ENCODE peak calls at places on chromosomes 3 and 15, in seven cellular contexts. U is A549, S is SK-N-SH, B is Panc1, V is HepG2, Y is K562, X is GM12878. H is an unnamed sample.

GRCh38 chr3:64318001-64318400 is 92.7 kb upstream of the PRICKLE2 start:
- DNase-seq in V (no peak), B (no peak), Y (no peak), S (no peak), U (no peak), X (no peak), H (no peak)

GRCh38 chr3:15645740-15646490 is 44.4 kb downstream of the BTD start:
- DNase-seq in Y (no peak), S (peak; percentile 70), X (no peak), V (no peak), B (peak; percentile 63), U (peak; percentile 91), H (peak; percentile 89)

GRCh38 chr3:40452562-40452875 is 4.6 kb upstream of the RPL14 start:
- DNase-seq in U (no peak), Y (no peak), S (no peak), X (no peak), B (no peak), V (no peak), H (no peak)

GRCh38 chr3:66588340-66588847 is 87.6 kb upstream of the LRIG1 start:
- DNase-seq in Y (no peak), B (no peak), U (no peak), V (peak; percentile 3), S (no peak), X (no peak), H (no peak)

GRCh38 chr3:149783576-149783975 is 8.8 kb downstream of the ANKUB1 start:
- DNase-seq in B (no peak), Y (no peak), S (no peak), V (peak; percentile 15), U (peak; percentile 42), X (no peak), H (no peak)

GRCh38 chr3:64830681-64831080 is 142.9 kb upstream of the ADAMTS9 start:
- DNase-seq in X (no peak), Y (no peak), S (no peak), B (no peak), V (no peak), U (no peak), H (no peak)

GRCh38 chr3:141422961-141423582 is 54.8 kb downstream of the ZBTB38 start:
- DNase-seq in V (no peak), Y (no peak), S (no peak), X (no peak), U (no peak), B (no peak), H (no peak)

GRCh38 chr3:67384790-67385397 is 269.5 kb downstream of the SUCLG2 start:
- DNase-seq in B (no peak), S (peak; percentile 42), X (no peak), U (peak; percentile 57), Y (peak; percentile 39), V (peak; percentile 23), H (peak; percentile 42)

GRCh38 chr3:156135921-156136655 is 15.7 kb downstream of the KCNAB1 start:
- DNase-seq in Y (peak; percentile 19), V (no peak), B (no peak), U (peak; percentile 12), S (no peak), X (no peak), H (no peak)

GRCh38 chr3:150397220-150397619 is 10.9 kb upstream of the TSC22D2 start:
- DNase-seq in U (no peak), X (no peak), B (no peak), Y (no peak), S (no peak), V (no peak), H (no peak)

GRCh38 chr15:58840048-58840447 is 68.9 kb downstream of the MINDY2 start:
- DNase-seq in V (no peak), Y (no peak), B (no peak), U (no peak), X (no peak), S (no peak), H (no peak)

GRCh38 chr15:42050484-42051255 is 29.8 kb upstream of the PLA2G4E start:
- DNase-seq in B (no peak), V (no peak), X (no peak), U (no peak), S (no peak), Y (no peak), H (no peak)

GRCh38 chr3:32200490-32200889 is 38.0 kb upstream of the CMTM8 start:
- DNase-seq in B (no peak), U (no peak), X (no peak), V (no peak), Y (no peak), S (no peak), H (no peak)

GRCh38 chr3:149377408-149378111 is at the start of gene TM4SF1:
- DNase-seq in V (peak; percentile 97), Y (no peak), B (peak; percentile 98), S (no peak), U (peak; percentile 98), X (no peak), H (no peak)

GRCh38 chr3:196144383-196145105 is 62.7 kb upstream of the TFRC start:
- DNase-seq in X (no peak), V (no peak), S (no peak), Y (no peak), B (no peak), U (no peak), H (no peak)

GRCh38 chr3:37174532-37175126 is at the start of gene LRRFIP2:
- DNase-seq in Y (no peak), V (no peak), U (no peak), B (no peak), X (peak; percentile 51), S (peak; percentile 33), H (no peak)

GRCh38 chr3:192063570-192063969 is 602.6 kb downstream of the PYDC2 start:
- DNase-seq in B (no peak), U (no peak), S (peak; percentile 1), V (no peak), X (peak; percentile 45), Y (no peak), H (no peak)

GRCh38 chr3:37210230-37210629 is 35.8 kb upstream of the LRRFIP2 start:
- DNase-seq in S (no peak), B (no peak), V (no peak), Y (no peak), X (no peak), U (no peak), H (no peak)

GRCh38 chr15:80066912-80067311 is 7.4 kb downstream of the ZFAND6 start:
- DNase-seq in X (no peak), B (no peak), U (no peak), S (no peak), Y (no peak), V (no peak), H (no peak)

GRCh38 chr15:89486726-89487050 is 9.7 kb downstream of the RHCG start:
- DNase-seq in Y (peak; percentile 77), V (no peak), U (no peak), X (no peak), S (no peak), B (no peak), H (no peak)

GRCh38 chr3:170726976-170727661 is 141.2 kb upstream of the SLC7A14 start:
- DNase-seq in S (no peak), U (peak; percentile 42), B (no peak), Y (peak; percentile 52), X (no peak), V (no peak), H (no peak)

GRCh38 chr15:45863881-45864580 is 229.2 kb downstream of the SQOR start:
- DNase-seq in U (no peak), X (no peak), V (no peak), S (no peak), B (no peak), Y (no peak), H (no peak)

GRCh38 chr3:19256313-19256712 is 108.0 kb downstream of the KCNH8 start:
- DNase-seq in X (no peak), V (no peak), S (no peak), Y (no peak), U (no peak), B (no peak), H (no peak)

GRCh38 chr15:68623301-68623892 is 44.6 kb downstream of the CORO2B start:
- DNase-seq in X (no peak), Y (no peak), S (no peak), U (no peak), V (no peak), B (no peak), H (no peak)

GRCh38 chr3:46972396-46972795 is 4.1 kb downstream of the CCDC12 start:
- DNase-seq in B (no peak), U (no peak), S (no peak), X (no peak), Y (no peak), V (no peak), H (no peak)

GRCh38 chr3:128449111-128449638 is 17.5 kb downstream of the DNAJB8 start:
- DNase-seq in V (no peak), U (no peak), S (no peak), Y (no peak), B (no peak), X (no peak), H (no peak)

GRCh38 chr3:128445357-128445756 is 21.3 kb downstream of the DNAJB8 start:
- DNase-seq in U (no peak), Y (no peak), X (no peak), S (no peak), B (no peak), V (no peak), H (no peak)

GRCh38 chr3:128443771-128444170 is 22.9 kb downstream of the DNAJB8 start:
- DNase-seq in U (no peak), Y (no peak), S (no peak), V (no peak), B (no peak), X (no peak), H (no peak)

GRCh38 chr3:128448491-128448890 is 18.2 kb downstream of the DNAJB8 start:
- DNase-seq in V (no peak), U (no peak), X (no peak), Y (no peak), B (no peak), S (no peak), H (no peak)

GRCh38 chr3:128447561-128448013 is 19.1 kb downstream of the DNAJB8 start:
- DNase-seq in X (peak; percentile 45), V (no peak), B (no peak), S (no peak), Y (no peak), U (no peak), H (no peak)
- TF ChIP-seq REST in X (no peak), V (no peak), B (no peak), S (no peak), Y (no peak), U (no peak), H (no peak)

GRCh38 chr15:25188551-25189101 is 233.8 kb downstream of the SNRPN start:
- DNase-seq in X (no peak), V (no peak), Y (no peak), U (no peak), S (no peak), B (no peak), H (no peak)
- H3K9me3 ChIP-seq in X (peaks cover 3% of the 10 kb centered on the region), V (peaks cover 99% of the 10 kb centered on the region), Y (no peaks in the 10 kb centered on the region), U (no peaks in the 10 kb centered on the region), S (no peaks in the 10 kb centered on the region), B (no peaks in the 10 kb centered on the region), H (no peaks in the 10 kb centered on the region)

DNA sequence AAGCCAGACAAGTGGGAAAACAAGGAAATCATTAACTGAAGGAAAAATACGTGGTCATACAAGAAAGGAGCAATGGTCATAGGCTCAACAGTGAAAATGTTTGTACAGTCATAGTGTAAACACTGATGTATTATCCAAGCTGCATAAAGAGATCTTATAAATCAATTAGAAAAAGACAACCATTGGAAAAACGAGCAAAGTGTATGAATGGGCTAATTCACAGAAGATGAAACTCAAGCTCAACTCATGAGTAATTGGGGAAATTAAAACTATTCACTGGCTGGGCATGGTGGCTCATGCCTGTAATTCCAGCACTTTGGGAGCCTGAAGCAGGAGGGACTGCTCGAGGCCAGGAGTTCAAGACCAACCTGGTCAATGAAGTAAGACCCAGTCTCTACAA is 6.4 kb upstream of the IGF2BP2 start:
- DNase-seq in X (no peak), S (no peak), V (no peak), B (no peak), U (no peak), Y (no peak), H (no peak)
- H3K27ac ChIP-seq in X (no peak overlapping the region), S (no peak overlapping the region), V (peak overlapping the region; percentile 28), B (no peak overlapping the region), U (no peak overlapping the region), Y (no peak overlapping the region), H (no peak overlapping the region)

GRCh38 chr3:115092220-115092791 is 54.8 kb downstream of the ZBTB20 start:
- DNase-seq in B (peak; percentile 32), S (peak; percentile 47), X (peak; percentile 26), V (peak; percentile 34), Y (peak; percentile 2), U (peak; percentile 74), H (peak; percentile 65)
- TF ChIP-seq REST in B (no peak), S (no peak), X (no peak), V (no peak), Y (no peak), U (no peak), H (no peak)